ENCODE peak calls at places on chromosomes 13 and 19, in ten cellular contexts. J is stomach, F is psoas muscle, S is pancreas, L is testis, M is neural progenitor cell, U is uterus, B is astrocyte of the spinal cord, X is thyroid gland, G is fibroblast of pulmonary artery. A is an unnamed sample.
A peak's percentile ranks its signal among the peaks of the same experiment; 100 is the strongest.

GRCh38 chr13:113843063-113843654 is 20.7 kb downstream of the GAS6 start:
- DNase-seq in J (no peak), F (peak; percentile 35), S (peak; percentile 70), L (no peak), M (no peak), U (peak; percentile 14), B (no peak), X (no peak), G (no peak), A (no peak)

GRCh38 chr13:74026753-74027152 is 107.5 kb downstream of the KLF12 start:
- DNase-seq in J (peak; percentile 29), F (no peak), S (no peak), L (no peak), M (no peak), U (no peak), B (peak; percentile 60), X (peak; percentile 2), G (peak; percentile 20), A (no peak)

GRCh38 chr13:112443191-112444000 is 67.2 kb downstream of the SPACA7 start:
- DNase-seq in J (peak; percentile 25), F (peak; percentile 42), S (peak; percentile 73), L (no peak), M (peak; percentile 81), U (no peak), B (no peak), X (no peak), G (no peak), A (no peak)

GRCh38 chr13:45219938-45220375 is 19.1 kb upstream of the KCTD4 start:
- DNase-seq in J (no peak), F (no peak), S (no peak), L (no peak), M (no peak), U (no peak), B (peak; percentile 58), X (no peak), G (peak; percentile 68), A (peak; percentile 77)

GRCh38 chr19:38055040-38055439 is 148.0 kb downstream of the SIPA1L3 start:
- DNase-seq in J (no peak), F (no peak), S (no peak), L (no peak), M (peak; percentile 36), U (no peak), B (no peak), X (no peak), G (no peak), A (no peak)

GRCh38 chr19:1568320-1569019 is at the start of gene MEX3D:
- DNase-seq in J (peak; percentile 87), F (peak; percentile 88), S (peak; percentile 88), L (peak; percentile 77), M (peak; percentile 90), U (peak; percentile 67), B (peak; percentile 56), X (peak; percentile 78), G (peak; percentile 62), A (peak; percentile 39)

GRCh38 chr19:6354098-6354674 is 7.1 kb upstream of the CLPP start:
- DNase-seq in J (no peak), F (no peak), S (peak; percentile 2), L (no peak), M (no peak), U (no peak), B (no peak), X (no peak), G (peak; percentile 47), A (peak; percentile 23)

GRCh38 chr19:33506498-33506897 is 15.1 kb downstream of the PEPD start:
- DNase-seq in J (no peak), F (peak; percentile 9), S (no peak), L (no peak), M (no peak), U (no peak), B (no peak), X (no peak), G (no peak), A (no peak)

GRCh38 chr19:45340232-45340898 is at the start of gene KLC3:
- DNase-seq in J (peak; percentile 75), F (no peak), S (peak; percentile 86), L (peak; percentile 42), M (peak; percentile 76), U (no peak), B (no peak), X (peak; percentile 44), G (no peak), A (no peak)

GRCh38 chr19:34962281-34962944 is 1.6 kb downstream of the ZNF792 start:
- DNase-seq in J (no peak), F (no peak), S (no peak), L (no peak), M (no peak), U (peak; percentile 32), B (no peak), X (no peak), G (peak; percentile 46), A (no peak)

GRCh38 chr13:75357576-75358295 is 124.2 kb downstream of the TBC1D4 start:
- DNase-seq in J (no peak), F (no peak), S (no peak), L (peak; percentile 49), M (peak; percentile 77), U (no peak), B (peak; percentile 72), X (peak; percentile 32), G (peak; percentile 76), A (peak; percentile 77)

GRCh38 chr19:2533686-2534085 is 57.8 kb downstream of the GADD45B start:
- DNase-seq in J (no peak), F (no peak), S (no peak), L (no peak), M (no peak), U (no peak), B (no peak), X (no peak), G (peak; percentile 61), A (peak; percentile 28)

GRCh38 chr13:105184221-105184620 is 1351.2 kb downstream of the EFNB2 start:
- DNase-seq in J (no peak), F (no peak), S (no peak), L (no peak), M (no peak), U (no peak), B (no peak), X (no peak), G (no peak), A (no peak)

GRCh38 chr13:43246382-43246781 is 223.0 kb downstream of the DNAJC15 start:
- DNase-seq in J (no peak), F (no peak), S (peak; percentile 20), L (no peak), M (no peak), U (no peak), B (no peak), X (no peak), G (no peak), A (peak; percentile 31)

GRCh38 chr19:46296722-46297431 is at the start of gene HIF3A:
- DNase-seq in J (peak; percentile 78), F (peak; percentile 68), S (peak; percentile 75), L (peak; percentile 84), M (peak; percentile 98), U (peak; percentile 75), B (peak; percentile 58), X (peak; percentile 37), G (peak; percentile 73), A (peak; percentile 39)

GRCh38 chr13:98751397-98752110 is 918 bp downstream of the SLC15A1 start:
- DNase-seq in J (no peak), F (no peak), S (no peak), L (no peak), M (peak; percentile 43), U (no peak), B (peak; percentile 13), X (no peak), G (peak; percentile 27), A (peak; percentile 44)

GRCh38 chr19:54388001-54388802 is 23.5 kb upstream of the LAIR1 start:
- DNase-seq in J (no peak), F (no peak), S (no peak), L (peak; percentile 34), M (no peak), U (no peak), B (no peak), X (no peak), G (no peak), A (no peak)

GRCh38 chr13:38141792-38142191 is 207.9 kb upstream of the UFM1 start:
- DNase-seq in J (no peak), F (no peak), S (no peak), L (no peak), M (no peak), U (no peak), B (peak; percentile 3), X (no peak), G (peak; percentile 54), A (peak; percentile 50)

DNA sequence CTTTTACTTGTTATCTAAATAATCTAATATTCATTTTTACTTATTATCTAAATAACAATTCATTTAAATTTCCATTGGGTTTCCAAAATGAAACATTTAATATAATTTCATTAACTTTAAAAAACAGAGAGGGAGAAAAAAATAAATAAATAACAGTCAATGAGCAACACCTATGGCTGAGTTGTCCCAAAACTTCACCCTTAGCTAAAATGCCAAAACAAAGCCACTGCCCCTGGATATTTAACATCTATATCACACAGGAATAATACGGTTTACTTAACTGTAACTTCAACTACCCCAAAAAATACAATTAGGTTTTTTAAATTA is 570 bp downstream of the ELF1 start:
- DNase-seq in J (no peak), F (no peak), S (no peak), L (no peak), M (no peak), U (no peak), B (no peak), X (no peak), G (no peak), A (no peak)
- H3K4me3 ChIP-seq in J (peak overlapping the region; percentile 32), F (peak overlapping the region; percentile 32), S (no peak overlapping the region), L (no peak overlapping the region), M (no peak overlapping the region), U (peak overlapping the region; percentile 25), B (peak overlapping the region; percentile 17), X (peak overlapping the region; percentile 14), G (no peak overlapping the region), A (peak overlapping the region; percentile 49)

GRCh38 chr19:31262673-31263308 is 86.4 kb downstream of the TSHZ3 start:
- DNase-seq in J (peak; percentile 17), F (no peak), S (no peak), L (no peak), M (no peak), U (no peak), B (no peak), X (no peak), G (peak; percentile 21), A (no peak)
- TF ChIP-seq CTCF in J (no peak), F (no peak), S (no peak), L (no peak), M (no peak), U (no peak), B (no peak), X (no peak), G (no peak), A (no peak)

GRCh38 chr19:7980635-7981121 is 24.8 kb downstream of the ELAVL1 start:
- DNase-seq in J (no peak), F (peak; percentile 45), S (peak; percentile 54), L (no peak), M (no peak), U (no peak), B (no peak), X (no peak), G (no peak), A (no peak)
- H3K4me3 ChIP-seq in J (no peak overlapping the region), F (no peak overlapping the region), S (no peak overlapping the region), L (no peak overlapping the region), M (no peak overlapping the region), U (no peak overlapping the region), B (no peak overlapping the region), X (no peak overlapping the region), G (no peak overlapping the region), A (no peak overlapping the region)

DNA sequence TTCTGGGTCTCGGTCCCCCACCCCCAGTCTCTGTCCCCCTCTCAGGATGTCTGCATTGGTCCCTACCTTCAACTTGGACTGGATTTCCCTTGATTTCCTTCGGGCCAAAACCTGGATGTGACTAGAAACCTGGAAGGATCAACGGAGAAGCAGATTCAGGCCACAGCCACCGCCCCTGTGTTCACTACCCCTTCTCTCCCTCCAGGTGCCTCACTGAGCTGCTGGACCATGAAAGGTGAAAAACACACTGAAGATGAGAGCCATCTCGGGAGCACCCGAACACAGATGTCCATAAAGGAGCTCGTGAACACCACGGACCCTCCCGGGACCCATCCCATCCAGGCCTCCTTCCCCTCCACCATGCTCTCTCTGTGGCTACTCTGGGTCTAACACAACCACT is 5.0 kb downstream of the TEAD2 start:
- DNase-seq in J (no peak), F (no peak), S (peak; percentile 21), L (no peak), M (no peak), U (no peak), B (no peak), X (no peak), G (no peak), A (no peak)
- TF ChIP-seq CTCF in J (no peak), F (no peak), S (no peak), L (no peak), M (no peak), U (no peak), B (no peak), X (no peak), G (no peak), A (no peak)

A was measured in fibroblast of mammary gland.